ENCODE peak calls at places on chromosome 3, in four cellular contexts. B is activated CD8-positive, alpha-beta memory T cell treated with anti-CD3 and anti-CD28 coated beads for 48 hours; Q is cardiac muscle cell; F is HEK293T. N is an unnamed sample.

GRCh38 chr3:188164248-188164687 is 10.3 kb downstream of the LPP start:
- DNase-seq in F (no peak), B (no peak), Q (no peak), N (no peak)

GRCh38 chr3:27561591-27561990 is 77.4 kb upstream of the SLC4A7 start:
- DNase-seq in Q (no peak), F (no peak), B (no peak), N (no peak)

GRCh38 chr3:179687967-179688535 is 35.2 kb downstream of the USP13 start:
- DNase-seq in Q (no peak), B (no peak), F (no peak), N (peak)

GRCh38 chr3:110598847-110599490 is 472.6 kb upstream of the NECTIN3 start:
- DNase-seq in F (no peak), Q (no peak), B (no peak), N (no peak)

GRCh38 chr3:184472723-184473419 is 88.7 kb upstream of the EPHB3 start:
- DNase-seq in F (no peak), Q (no peak), B (no peak), N (peak)

GRCh38 chr3:177929310-177929709 is 606.9 kb upstream of the KCNMB2 start:
- DNase-seq in B (no peak), Q (no peak), F (no peak), N (no peak)

GRCh38 chr3:159266779-159267178 is 464.9 kb downstream of the MFSD1 start:
- DNase-seq in Q (peak), F (peak), B (no peak), N (peak)

GRCh38 chr3:184505479-184505878 is 56.1 kb upstream of the EPHB3 start:
- DNase-seq in F (no peak), B (no peak), Q (no peak), N (no peak)

GRCh38 chr3:119305271-119305670 is 11.1 kb downstream of the ARHGAP31 start:
- DNase-seq in B (no peak), Q (no peak), F (no peak), N (peak)

GRCh38 chr3:58531956-58532355 is 5.0 kb downstream of the ACOX2 start:
- DNase-seq in F (no peak), B (no peak), Q (no peak), N (no peak)

GRCh38 chr3:107992976-107993684 is 97.7 kb downstream of the CD47 start:
- DNase-seq in B (no peak), F (no peak), Q (no peak), N (no peak)

GRCh38 chr3:134312873-134313838 is 61.1 kb downstream of the AMOTL2 start:
- DNase-seq in F (no peak), B (no peak), Q (peak), N (peak)

GRCh38 chr3:99344216-99344615 is 294.2 kb upstream of the COL8A1 start:
- DNase-seq in F (no peak), B (no peak), Q (no peak), N (no peak)

GRCh38 chr3:61601831-61602230 is 40.5 kb downstream of the PTPRG start:
- DNase-seq in B (no peak), F (no peak), Q (peak), N (no peak)

GRCh38 chr3:4060064-4060463 is 243.1 kb upstream of the SETMAR start:
- DNase-seq in B (no peak), F (no peak), Q (peak), N (no peak)

GRCh38 chr3:154324919-154325318 is 632 bp upstream of the DHX36 start:
- DNase-seq in Q (no peak), B (no peak), F (no peak), N (no peak)

GRCh38 chr3:27220166-27220565 is 149.0 kb downstream of the NEK10 start:
- DNase-seq in Q (no peak), B (no peak), F (no peak), N (no peak)

GRCh38 chr3:39849992-39850706 is 40.7 kb downstream of the MYRIP start:
- DNase-seq in Q (no peak), F (no peak), B (no peak), N (no peak)

GRCh38 chr3:9230596-9230995 is 18.9 kb downstream of the SRGAP3 start:
- DNase-seq in Q (no peak), B (no peak), F (no peak), N (no peak)

GRCh38 chr3:12994357-12994606 is 78.9 kb downstream of the IQSEC1 start:
- DNase-seq in B (no peak), F (peak), Q (no peak), N (no peak)

GRCh38 chr3:109336272-109336957 is 931 bp downstream of the DPPA4 start:
- DNase-seq in F (no peak), Q (peak), B (no peak), N (peak)

GRCh38 chr3:135865554-135865953 is 100.0 kb upstream of the PPP2R3A start:
- DNase-seq in Q (no peak), B (no peak), F (no peak), N (no peak)

GRCh38 chr3:46729038-46729437 is 11.4 kb upstream of the PRSS50 start:
- DNase-seq in Q (no peak), B (no peak), F (no peak), N (peak)

GRCh38 chr3:139284221-139284620 is 59.6 kb upstream of the MRPS22 start:
- DNase-seq in B (no peak), Q (no peak), F (no peak), N (no peak)

GRCh38 chr3:15795563-15796308 is 2.0 kb downstream of the ANKRD28 start:
- DNase-seq in Q (no peak), B (no peak), F (no peak), N (no peak)